ENCODE peak calls at places on chromosomes 4 and X, in six cellular contexts. W, P, E, S, A and V are unnamed samples.

GRCh38 chr4:2418652-2419571 is at the start of gene CFAP99:
- DNase-seq in W (peak; percentile 89), S (peak; percentile 72), A (peak; percentile 95), P (peak; percentile 98), E (peak; percentile 95), V (peak; percentile 95)

GRCh38 chr4:4782969-4783368 is 76.5 kb upstream of the MSX1 start:
- DNase-seq in P (no peak), E (no peak), S (no peak), W (no peak), A (no peak), V (no peak)

GRCh38 chr4:98249831-98250230 is 11.4 kb upstream of the RAP1GDS1 start:
- DNase-seq in P (no peak), W (no peak), A (no peak), E (no peak), S (no peak), V (no peak)

GRCh38 chr4:88881227-88881569 is 175.8 kb downstream of the FAM13A start:
- DNase-seq in W (no peak), A (no peak), P (no peak), S (no peak), E (no peak), V (no peak)

GRCh38 chrX:116009871-116010710 is 160.5 kb upstream of the AGTR2 start:
- DNase-seq in S (peak; percentile 36), P (no peak), A (no peak), W (peak; percentile 1), E (no peak), V (no peak)

GRCh38 chrX:267771-268261 is 13.4 kb upstream of the PLCXD1 start:
- DNase-seq in P (no peak), A (no peak), E (no peak), W (no peak), S (no peak), V (no peak)

GRCh38 chrX:11416600-11416999 is 123.4 kb downstream of the AMELX start:
- DNase-seq in S (no peak), A (no peak), P (no peak), W (no peak), E (no peak), V (no peak)

GRCh38 chr4:174156239-174156826 is 127.1 kb downstream of the FBXO8 start:
- DNase-seq in A (peak; percentile 44), S (peak; percentile 4), E (no peak), W (peak; percentile 23), P (no peak), V (no peak)

GRCh38 chr4:185203380-185204237 is at the start of gene CFAP97:
- DNase-seq in S (no peak), W (peak; percentile 65), A (peak; percentile 85), P (peak; percentile 62), E (peak; percentile 68), V (peak; percentile 66)

GRCh38 chrX:2875798-2876399 is 47.2 kb downstream of the GYG2 start:
- DNase-seq in P (no peak), S (no peak), A (no peak), E (no peak), W (peak; percentile 18), V (no peak)

GRCh38 chrX:47649302-47649701 is 1.1 kb downstream of the ELK1 start:
- DNase-seq in A (peak; percentile 31), S (no peak), P (no peak), W (no peak), E (no peak), V (no peak)

GRCh38 chr4:127505203-127505602 is 127.6 kb upstream of the INTU start:
- DNase-seq in S (no peak), E (no peak), P (no peak), W (no peak), A (no peak), V (no peak)

DNA sequence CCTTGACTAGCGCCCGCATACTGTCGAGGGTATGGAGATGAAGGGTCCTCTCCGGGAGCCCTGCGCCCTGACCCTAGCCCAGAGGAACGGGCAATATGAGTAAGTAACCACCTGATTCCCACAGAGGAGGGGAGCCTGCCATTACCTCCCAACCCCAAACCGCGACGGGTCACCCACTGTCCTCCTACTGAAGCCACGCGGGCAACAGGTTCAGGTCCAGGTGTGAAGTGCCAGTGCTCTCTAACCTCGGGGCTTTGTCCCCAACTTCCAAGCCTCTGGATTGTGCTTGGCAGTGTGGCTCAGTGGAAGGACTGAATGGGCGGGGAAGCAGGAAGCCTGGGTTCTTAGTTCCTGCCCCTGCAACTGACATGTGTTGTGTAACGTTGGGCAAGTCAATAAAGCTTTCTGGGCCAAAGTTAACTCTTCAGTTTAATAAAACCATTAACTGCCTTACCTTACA is 696 bp downstream of the OCRL start:
- DNase-seq in W (peak; percentile 12), S (no peak), E (peak; percentile 44), A (no peak), P (no peak), V (peak; percentile 15)
- TF ChIP-seq POLR2A in W (peak; percentile 42), S (no peak), E (no peak), A (no peak), P (no peak), V (no peak)

GRCh38 chr4:83552085-83552484 is 16.2 kb downstream of the GPAT3 start:
- DNase-seq in E (no peak), W (peak; percentile 42), S (no peak), A (no peak), P (no peak), V (no peak)
- TF ChIP-seq TAF1 in E (no peak), W (no peak), S (no peak), A (no peak), P (no peak), V (no peak)

DNA sequence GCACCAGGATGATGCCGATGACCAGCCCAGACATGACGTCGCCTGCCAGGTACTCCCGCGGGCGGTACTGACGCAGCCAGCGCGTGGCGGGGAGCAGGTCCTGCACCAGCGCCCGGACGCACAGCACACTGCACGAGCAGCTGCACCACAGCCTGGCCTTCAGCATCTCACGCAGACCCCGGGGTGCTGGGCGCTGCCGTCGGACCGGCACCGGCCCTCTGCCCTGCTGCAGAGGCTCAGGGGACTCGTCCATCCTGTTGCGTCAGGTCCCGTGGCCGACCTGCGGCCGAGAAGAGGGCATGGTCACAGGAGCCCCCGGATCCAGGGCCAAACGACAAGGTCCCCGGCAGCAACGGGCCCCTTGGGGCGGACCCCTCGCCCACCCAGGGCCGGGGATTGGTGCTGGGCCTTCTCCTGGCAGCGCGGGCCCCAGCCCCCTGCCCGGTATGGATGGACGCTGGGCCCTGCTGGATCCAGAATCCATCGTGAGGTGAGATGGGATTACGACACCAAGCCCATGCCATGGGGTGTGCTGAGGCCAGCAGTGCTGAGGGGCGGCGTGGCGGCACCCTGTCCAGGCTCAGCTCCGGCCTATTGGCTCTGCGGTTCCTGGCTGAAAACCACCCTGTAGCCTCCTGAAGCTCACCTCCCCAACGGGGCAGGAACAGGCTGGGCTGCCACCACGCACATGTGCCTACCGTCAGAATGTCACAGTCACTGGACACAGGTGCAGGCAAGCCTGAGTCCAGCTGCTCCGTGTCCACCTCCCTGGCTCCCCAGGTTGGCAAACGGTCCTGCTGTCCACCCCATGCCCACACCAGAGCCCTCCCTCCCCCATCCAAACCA is 1.5 kb downstream of the SLC26A1 start:
- DNase-seq in A (no peak), P (no peak), E (no peak), W (no peak), S (no peak), V (no peak)
- TF ChIP-seq POLR2AphosphoS5 in A (no peak), P (no peak), E (no peak), W (no peak), S (no peak), V (no peak)

DNA sequence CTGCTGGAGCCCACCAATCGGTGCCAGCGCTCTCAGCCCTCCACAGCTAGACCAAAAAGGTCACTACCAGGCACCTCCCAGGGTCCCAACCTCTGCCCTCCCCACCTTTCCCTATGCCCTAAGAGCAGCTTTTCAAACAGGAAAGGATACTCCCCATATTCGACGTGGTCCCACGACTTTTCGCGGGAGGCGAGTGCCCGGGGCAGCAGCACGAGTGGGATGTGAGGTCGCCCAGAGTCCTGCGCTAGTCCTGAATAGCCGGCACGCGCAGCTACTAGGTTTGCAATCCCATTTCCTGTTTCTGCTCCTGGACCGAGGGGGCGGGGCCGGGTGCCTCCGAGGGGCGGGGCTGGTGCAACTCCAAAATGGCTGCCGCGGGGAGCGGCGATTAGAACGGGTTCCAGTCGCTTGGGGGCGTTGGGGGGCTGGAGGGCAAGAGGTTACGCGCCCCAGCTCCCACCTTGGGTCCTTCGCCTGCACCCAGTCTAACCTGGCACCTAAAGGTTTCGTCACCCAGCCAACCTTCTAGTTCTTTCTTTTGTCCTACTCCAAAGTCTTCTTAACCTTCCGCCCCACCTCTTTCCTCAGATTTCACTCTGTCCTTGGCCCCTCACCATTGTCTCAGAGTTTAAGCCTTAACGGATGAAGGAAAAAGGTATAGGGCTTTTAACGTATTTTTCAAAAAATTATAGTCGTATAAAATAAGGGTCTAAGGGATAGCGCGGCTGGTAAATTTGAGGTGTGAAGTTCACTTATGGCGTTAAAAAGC is 85.0 kb upstream of the TENT5D start:
- DNase-seq in P (no peak), W (no peak), A (peak; percentile 6), E (peak; percentile 86), S (no peak), V (no peak)
- TF ChIP-seq POLR2A in P (no peak), W (no peak), A (no peak), E (peak; percentile 62), S (no peak), V (no peak)

GRCh38 chr4:8314691-8315255 is 45.2 kb downstream of the HTRA3 start:
- DNase-seq in S (no peak), A (no peak), W (no peak), E (peak; percentile 35), P (no peak), V (no peak)

GRCh38 chr4:8316251-8316771 is 46.8 kb downstream of the HTRA3 start:
- DNase-seq in E (no peak), P (no peak), S (no peak), W (no peak), A (no peak), V (no peak)

GRCh38 chr4:8316911-8317351 is 47.4 kb downstream of the HTRA3 start:
- DNase-seq in P (no peak), A (no peak), W (no peak), S (no peak), E (peak; percentile 47), V (no peak)

GRCh38 chr4:8317474-8317873 is 47.9 kb downstream of the HTRA3 start:
- DNase-seq in S (no peak), E (peak; percentile 19), A (no peak), P (no peak), W (no peak), V (no peak)

GRCh38 chr4:8315343-8316250 is 46.0 kb downstream of the HTRA3 start:
- DNase-seq in W (peak; percentile 62), A (no peak), S (no peak), P (no peak), E (peak; percentile 58), V (no peak)
- TF ChIP-seq TAF1 in W (no peak), A (no peak), S (no peak), P (no peak), E (no peak), V (no peak)

GRCh38 chrX:150508461-150509367 is 59.7 kb upstream of the MTM1 start:
- DNase-seq in E (no peak), S (no peak), A (no peak), P (no peak), W (no peak), V (no peak)
- TF ChIP-seq POLR2AphosphoS5 in E (no peak), S (no peak), A (no peak), P (no peak), W (no peak), V (no peak)

GRCh38 chrX:15674514-15674898 is 9.9 kb upstream of the CLTRN start:
- DNase-seq in P (peak; percentile 36), A (peak; percentile 90), S (peak; percentile 94), E (no peak), W (peak; percentile 91), V (no peak)
- TF ChIP-seq POLR2A in P (no peak), A (no peak), S (no peak), E (no peak), W (peak; percentile 67), V (no peak)